ENCODE peak calls at places on chromosomes 12 and 14, in four cellular contexts. L is MG63; J is cardiac fibroblast; F is CD8-positive, alpha-beta memory T cell. S is an unnamed sample.

GRCh38 chr12:5230861-5231260 is 187.2 kb downstream of the KCNA5 start:
- DNase-seq in F (no peak), L (no peak), J (no peak), S (no peak)

GRCh38 chr14:91714805-91715204 is 17.1 kb downstream of the CATSPERB start:
- DNase-seq in J (no peak), L (no peak), F (peak), S (no peak)

GRCh38 chr12:64895541-64895940 is 71.1 kb downstream of the TBC1D30 start:
- DNase-seq in J (no peak), L (peak), F (no peak), S (no peak)

GRCh38 chr12:130817804-130818203 is 21.2 kb downstream of the STX2 start:
- DNase-seq in F (no peak), J (no peak), L (no peak), S (no peak)

GRCh38 chr12:27772328-27773049 is 7.5 kb upstream of the KLHL42 start:
- DNase-seq in F (no peak), L (no peak), J (no peak), S (no peak)

GRCh38 chr12:68280240-68280639 is 26.8 kb upstream of the IL22 start:
- DNase-seq in J (no peak), F (no peak), L (no peak), S (no peak)

GRCh38 chr14:38973083-38973700 is 129.8 kb downstream of the SEC23A start:
- DNase-seq in J (no peak), F (no peak), L (no peak), S (no peak)

GRCh38 chr12:89947437-89948265 is 239.0 kb upstream of the ATP2B1 start:
- DNase-seq in L (peak), F (no peak), J (peak), S (no peak)

GRCh38 chr14:90024910-90025309 is 36.9 kb upstream of the KCNK13 start:
- DNase-seq in F (no peak), J (peak), L (no peak), S (no peak)

GRCh38 chr14:95431199-95432145 is 85.0 kb downstream of the SYNE3 start:
- DNase-seq in J (peak), F (no peak), L (no peak), S (no peak)

GRCh38 chr14:31990959-31991541 is 86.1 kb upstream of the ARHGAP5 start:
- DNase-seq in J (peak), L (no peak), F (no peak), S (no peak)

S was measured in KG1.